ENCODE peak calls at places on chromosomes 2 and 18, in ten cellular contexts. One of them, this sample, is unnamed.

GRCh38 chr2:138071720-138072719 is 107.7 kb downstream of the HNMT start:
- DNase-seq in psoas muscle: no peak
- DNase-seq in mucosa of descending colon: no peak
- DNase-seq in activated CD4-positive, alpha-beta T cell treated with anti-CD3 and anti-CD28 coated beads, Interleukin-2, amount 50 U/mL, for 1 hour: no peak
- DNase-seq in heart left ventricle: no peak
- DNase-seq in astrocyte: peak
- DNase-seq in mesenchymal stem cell: peak
- DNase-seq in COR-L47: peak
- DNase-seq in activated T-cell treated with anti-CD3 and anti-CD28 coated beads for 4 hours: no peak
- DNase-seq in stimulated activated CD4-positive, alpha-beta T cell treated with anti-CD3 and anti-CD28 coated beads, TNF-alpha, amount 100 ng/mL, for 24 hours: no peak
- DNase-seq in this sample: no peak

GRCh38 chr2:150491943-150492342 is 4.5 kb upstream of the RND3 start:
- DNase-seq in activated T-cell treated with anti-CD3 and anti-CD28 coated beads for 4 hours: no peak
- DNase-seq in stimulated activated CD4-positive, alpha-beta T cell treated with anti-CD3 and anti-CD28 coated beads, TNF-alpha, amount 100 ng/mL, for 24 hours: no peak
- DNase-seq in psoas muscle: no peak
- DNase-seq in mucosa of descending colon: no peak
- DNase-seq in mesenchymal stem cell: peak
- DNase-seq in COR-L47: no peak
- DNase-seq in heart left ventricle: no peak
- DNase-seq in activated CD4-positive, alpha-beta T cell treated with anti-CD3 and anti-CD28 coated beads, Interleukin-2, amount 50 U/mL, for 1 hour: no peak
- DNase-seq in astrocyte: peak
- DNase-seq in this sample: no peak

GRCh38 chr2:44748-45341 is 1.5 kb downstream of the FAM110C start:
- DNase-seq in mesenchymal stem cell: no peak
- DNase-seq in activated T-cell treated with anti-CD3 and anti-CD28 coated beads for 4 hours: no peak
- DNase-seq in astrocyte: no peak
- DNase-seq in stimulated activated CD4-positive, alpha-beta T cell treated with anti-CD3 and anti-CD28 coated beads, TNF-alpha, amount 100 ng/mL, for 24 hours: no peak
- DNase-seq in activated CD4-positive, alpha-beta T cell treated with anti-CD3 and anti-CD28 coated beads, Interleukin-2, amount 50 U/mL, for 1 hour: no peak
- DNase-seq in COR-L47: no peak
- DNase-seq in mucosa of descending colon: peak
- DNase-seq in heart left ventricle: no peak
- DNase-seq in psoas muscle: no peak
- DNase-seq in this sample: no peak

GRCh38 chr2:166517533-166517932 is 23.5 kb upstream of the SCN7A start:
- DNase-seq in heart left ventricle: no peak
- DNase-seq in psoas muscle: no peak
- DNase-seq in astrocyte: no peak
- DNase-seq in activated T-cell treated with anti-CD3 and anti-CD28 coated beads for 4 hours: no peak
- DNase-seq in activated CD4-positive, alpha-beta T cell treated with anti-CD3 and anti-CD28 coated beads, Interleukin-2, amount 50 U/mL, for 1 hour: no peak
- DNase-seq in mesenchymal stem cell: no peak
- DNase-seq in stimulated activated CD4-positive, alpha-beta T cell treated with anti-CD3 and anti-CD28 coated beads, TNF-alpha, amount 100 ng/mL, for 24 hours: no peak
- DNase-seq in mucosa of descending colon: no peak
- DNase-seq in COR-L47: no peak
- DNase-seq in this sample: no peak

GRCh38 chr2:150415022-150415421 is 72.4 kb downstream of the RND3 start:
- DNase-seq in activated T-cell treated with anti-CD3 and anti-CD28 coated beads for 4 hours: no peak
- DNase-seq in COR-L47: no peak
- DNase-seq in mesenchymal stem cell: no peak
- DNase-seq in activated CD4-positive, alpha-beta T cell treated with anti-CD3 and anti-CD28 coated beads, Interleukin-2, amount 50 U/mL, for 1 hour: no peak
- DNase-seq in psoas muscle: no peak
- DNase-seq in mucosa of descending colon: no peak
- DNase-seq in heart left ventricle: no peak
- DNase-seq in astrocyte: no peak
- DNase-seq in stimulated activated CD4-positive, alpha-beta T cell treated with anti-CD3 and anti-CD28 coated beads, TNF-alpha, amount 100 ng/mL, for 24 hours: no peak
- DNase-seq in this sample: no peak

GRCh38 chr2:104638795-104639194 is 215.1 kb upstream of the POU3F3 start:
- DNase-seq in heart left ventricle: no peak
- DNase-seq in COR-L47: no peak
- DNase-seq in mucosa of descending colon: no peak
- DNase-seq in astrocyte: no peak
- DNase-seq in activated CD4-positive, alpha-beta T cell treated with anti-CD3 and anti-CD28 coated beads, Interleukin-2, amount 50 U/mL, for 1 hour: no peak
- DNase-seq in activated T-cell treated with anti-CD3 and anti-CD28 coated beads for 4 hours: no peak
- DNase-seq in mesenchymal stem cell: no peak
- DNase-seq in psoas muscle: no peak
- DNase-seq in stimulated activated CD4-positive, alpha-beta T cell treated with anti-CD3 and anti-CD28 coated beads, TNF-alpha, amount 100 ng/mL, for 24 hours: no peak
- DNase-seq in this sample: no peak

GRCh38 chr18:8366070-8366469 is 243.2 kb upstream of the RAB12 start:
- DNase-seq in psoas muscle: no peak
- DNase-seq in activated T-cell treated with anti-CD3 and anti-CD28 coated beads for 4 hours: no peak
- DNase-seq in COR-L47: no peak
- DNase-seq in astrocyte: no peak
- DNase-seq in mucosa of descending colon: no peak
- DNase-seq in heart left ventricle: no peak
- DNase-seq in activated CD4-positive, alpha-beta T cell treated with anti-CD3 and anti-CD28 coated beads, Interleukin-2, amount 50 U/mL, for 1 hour: no peak
- DNase-seq in stimulated activated CD4-positive, alpha-beta T cell treated with anti-CD3 and anti-CD28 coated beads, TNF-alpha, amount 100 ng/mL, for 24 hours: no peak
- DNase-seq in mesenchymal stem cell: no peak
- DNase-seq in this sample: no peak

GRCh38 chr2:229835601-229836283 is 86.1 kb downstream of the TRIP12 start:
- DNase-seq in heart left ventricle: no peak
- DNase-seq in COR-L47: no peak
- DNase-seq in stimulated activated CD4-positive, alpha-beta T cell treated with anti-CD3 and anti-CD28 coated beads, TNF-alpha, amount 100 ng/mL, for 24 hours: no peak
- DNase-seq in activated T-cell treated with anti-CD3 and anti-CD28 coated beads for 4 hours: no peak
- DNase-seq in mucosa of descending colon: no peak
- DNase-seq in activated CD4-positive, alpha-beta T cell treated with anti-CD3 and anti-CD28 coated beads, Interleukin-2, amount 50 U/mL, for 1 hour: no peak
- DNase-seq in astrocyte: peak
- DNase-seq in mesenchymal stem cell: peak
- DNase-seq in psoas muscle: no peak
- DNase-seq in this sample: no peak

GRCh38 chr2:209471037-209471436 is 47.2 kb downstream of the MAP2 start:
- DNase-seq in activated CD4-positive, alpha-beta T cell treated with anti-CD3 and anti-CD28 coated beads, Interleukin-2, amount 50 U/mL, for 1 hour: no peak
- DNase-seq in heart left ventricle: no peak
- DNase-seq in COR-L47: no peak
- DNase-seq in psoas muscle: no peak
- DNase-seq in mesenchymal stem cell: no peak
- DNase-seq in stimulated activated CD4-positive, alpha-beta T cell treated with anti-CD3 and anti-CD28 coated beads, TNF-alpha, amount 100 ng/mL, for 24 hours: no peak
- DNase-seq in mucosa of descending colon: no peak
- DNase-seq in activated T-cell treated with anti-CD3 and anti-CD28 coated beads for 4 hours: no peak
- DNase-seq in astrocyte: peak
- DNase-seq in this sample: no peak

GRCh38 chr2:100207411-100207885 is 65.1 kb upstream of the AFF3 start:
- DNase-seq in stimulated activated CD4-positive, alpha-beta T cell treated with anti-CD3 and anti-CD28 coated beads, TNF-alpha, amount 100 ng/mL, for 24 hours: no peak
- DNase-seq in activated CD4-positive, alpha-beta T cell treated with anti-CD3 and anti-CD28 coated beads, Interleukin-2, amount 50 U/mL, for 1 hour: no peak
- DNase-seq in astrocyte: no peak
- DNase-seq in COR-L47: no peak
- DNase-seq in heart left ventricle: no peak
- DNase-seq in mucosa of descending colon: no peak
- DNase-seq in mesenchymal stem cell: no peak
- DNase-seq in psoas muscle: no peak
- DNase-seq in activated T-cell treated with anti-CD3 and anti-CD28 coated beads for 4 hours: no peak
- DNase-seq in this sample: peak

GRCh38 chr2:152826880-152827279 is 108.5 kb downstream of the ARL6IP6 start:
- DNase-seq in COR-L47: peak
- DNase-seq in astrocyte: peak
- DNase-seq in activated CD4-positive, alpha-beta T cell treated with anti-CD3 and anti-CD28 coated beads, Interleukin-2, amount 50 U/mL, for 1 hour: no peak
- DNase-seq in mesenchymal stem cell: peak
- DNase-seq in mucosa of descending colon: no peak
- DNase-seq in psoas muscle: no peak
- DNase-seq in activated T-cell treated with anti-CD3 and anti-CD28 coated beads for 4 hours: no peak
- DNase-seq in stimulated activated CD4-positive, alpha-beta T cell treated with anti-CD3 and anti-CD28 coated beads, TNF-alpha, amount 100 ng/mL, for 24 hours: no peak
- DNase-seq in heart left ventricle: no peak
- DNase-seq in this sample: peak

GRCh38 chr18:43680096-43680495 is 402.8 kb upstream of the SYT4 start:
- DNase-seq in astrocyte: no peak
- DNase-seq in COR-L47: no peak
- DNase-seq in mucosa of descending colon: no peak
- DNase-seq in stimulated activated CD4-positive, alpha-beta T cell treated with anti-CD3 and anti-CD28 coated beads, TNF-alpha, amount 100 ng/mL, for 24 hours: no peak
- DNase-seq in mesenchymal stem cell: no peak
- DNase-seq in psoas muscle: no peak
- DNase-seq in heart left ventricle: no peak
- DNase-seq in activated T-cell treated with anti-CD3 and anti-CD28 coated beads for 4 hours: no peak
- DNase-seq in activated CD4-positive, alpha-beta T cell treated with anti-CD3 and anti-CD28 coated beads, Interleukin-2, amount 50 U/mL, for 1 hour: no peak
- DNase-seq in this sample: no peak

GRCh38 chr2:205376071-205376470 is 306.2 kb upstream of the NRP2 start:
- DNase-seq in activated T-cell treated with anti-CD3 and anti-CD28 coated beads for 4 hours: no peak
- DNase-seq in stimulated activated CD4-positive, alpha-beta T cell treated with anti-CD3 and anti-CD28 coated beads, TNF-alpha, amount 100 ng/mL, for 24 hours: no peak
- DNase-seq in heart left ventricle: no peak
- DNase-seq in mucosa of descending colon: no peak
- DNase-seq in activated CD4-positive, alpha-beta T cell treated with anti-CD3 and anti-CD28 coated beads, Interleukin-2, amount 50 U/mL, for 1 hour: no peak
- DNase-seq in astrocyte: no peak
- DNase-seq in mesenchymal stem cell: no peak
- DNase-seq in COR-L47: no peak
- DNase-seq in psoas muscle: no peak
- DNase-seq in this sample: no peak

GRCh38 chr2:120745420-120746178 is 9.9 kb downstream of the GLI2 start:
- DNase-seq in heart left ventricle: no peak
- DNase-seq in activated CD4-positive, alpha-beta T cell treated with anti-CD3 and anti-CD28 coated beads, Interleukin-2, amount 50 U/mL, for 1 hour: no peak
- DNase-seq in COR-L47: no peak
- DNase-seq in mucosa of descending colon: no peak
- DNase-seq in psoas muscle: no peak
- DNase-seq in activated T-cell treated with anti-CD3 and anti-CD28 coated beads for 4 hours: no peak
- DNase-seq in stimulated activated CD4-positive, alpha-beta T cell treated with anti-CD3 and anti-CD28 coated beads, TNF-alpha, amount 100 ng/mL, for 24 hours: no peak
- DNase-seq in astrocyte: no peak
- DNase-seq in mesenchymal stem cell: no peak
- DNase-seq in this sample: no peak

GRCh38 chr18:57970356-57971095 is 73.5 kb upstream of the NEDD4L start:
- DNase-seq in stimulated activated CD4-positive, alpha-beta T cell treated with anti-CD3 and anti-CD28 coated beads, TNF-alpha, amount 100 ng/mL, for 24 hours: no peak
- DNase-seq in activated T-cell treated with anti-CD3 and anti-CD28 coated beads for 4 hours: no peak
- DNase-seq in mesenchymal stem cell: no peak
- DNase-seq in COR-L47: peak
- DNase-seq in heart left ventricle: no peak
- DNase-seq in astrocyte: no peak
- DNase-seq in mucosa of descending colon: peak
- DNase-seq in psoas muscle: no peak
- DNase-seq in activated CD4-positive, alpha-beta T cell treated with anti-CD3 and anti-CD28 coated beads, Interleukin-2, amount 50 U/mL, for 1 hour: no peak
- DNase-seq in this sample: no peak

GRCh38 chr2:134327367-134327766 is 73.5 kb downstream of the MGAT5 start:
- DNase-seq in mucosa of descending colon: no peak
- DNase-seq in stimulated activated CD4-positive, alpha-beta T cell treated with anti-CD3 and anti-CD28 coated beads, TNF-alpha, amount 100 ng/mL, for 24 hours: no peak
- DNase-seq in mesenchymal stem cell: peak
- DNase-seq in psoas muscle: no peak
- DNase-seq in activated CD4-positive, alpha-beta T cell treated with anti-CD3 and anti-CD28 coated beads, Interleukin-2, amount 50 U/mL, for 1 hour: no peak
- DNase-seq in COR-L47: no peak
- DNase-seq in activated T-cell treated with anti-CD3 and anti-CD28 coated beads for 4 hours: no peak
- DNase-seq in astrocyte: no peak
- DNase-seq in heart left ventricle: no peak
- DNase-seq in this sample: no peak

GRCh38 chr18:67478249-67478648 is 38.3 kb downstream of the DSEL start:
- DNase-seq in activated T-cell treated with anti-CD3 and anti-CD28 coated beads for 4 hours: no peak
- DNase-seq in activated CD4-positive, alpha-beta T cell treated with anti-CD3 and anti-CD28 coated beads, Interleukin-2, amount 50 U/mL, for 1 hour: no peak
- DNase-seq in mucosa of descending colon: no peak
- DNase-seq in psoas muscle: no peak
- DNase-seq in heart left ventricle: no peak
- DNase-seq in astrocyte: peak
- DNase-seq in mesenchymal stem cell: no peak
- DNase-seq in stimulated activated CD4-positive, alpha-beta T cell treated with anti-CD3 and anti-CD28 coated beads, TNF-alpha, amount 100 ng/mL, for 24 hours: no peak
- DNase-seq in COR-L47: no peak
- DNase-seq in this sample: no peak

GRCh38 chr18:48031011-48031480 is 100.6 kb upstream of the SMAD2 start:
- DNase-seq in activated CD4-positive, alpha-beta T cell treated with anti-CD3 and anti-CD28 coated beads, Interleukin-2, amount 50 U/mL, for 1 hour: no peak
- DNase-seq in psoas muscle: no peak
- DNase-seq in stimulated activated CD4-positive, alpha-beta T cell treated with anti-CD3 and anti-CD28 coated beads, TNF-alpha, amount 100 ng/mL, for 24 hours: no peak
- DNase-seq in astrocyte: peak
- DNase-seq in COR-L47: peak
- DNase-seq in mesenchymal stem cell: peak
- DNase-seq in mucosa of descending colon: peak
- DNase-seq in activated T-cell treated with anti-CD3 and anti-CD28 coated beads for 4 hours: no peak
- DNase-seq in heart left ventricle: no peak
- DNase-seq in this sample: peak

GRCh38 chr2:45793564-45793963 is 142.1 kb downstream of the PRKCE start:
- DNase-seq in activated T-cell treated with anti-CD3 and anti-CD28 coated beads for 4 hours: no peak
- DNase-seq in stimulated activated CD4-positive, alpha-beta T cell treated with anti-CD3 and anti-CD28 coated beads, TNF-alpha, amount 100 ng/mL, for 24 hours: no peak
- DNase-seq in COR-L47: no peak
- DNase-seq in psoas muscle: no peak
- DNase-seq in heart left ventricle: no peak
- DNase-seq in mucosa of descending colon: no peak
- DNase-seq in mesenchymal stem cell: no peak
- DNase-seq in astrocyte: no peak
- DNase-seq in activated CD4-positive, alpha-beta T cell treated with anti-CD3 and anti-CD28 coated beads, Interleukin-2, amount 50 U/mL, for 1 hour: no peak
- DNase-seq in this sample: no peak